ENCODE peak calls at places on chromosome 14, in ten cellular contexts. F is upper lobe of left lung, X is heart left ventricle, W is uterus, D is esophagus muscularis mucosa, V is K562, E is tibial nerve, S is ovary, Q is endothelial cell of umbilical vein, L is stomach. Z is an unnamed sample.

GRCh38 chr14:100580316-100581227 is 6.6 kb downstream of the BEGAIN start:
- DNase-seq in W (no peak), V (no peak), X (no peak), D (no peak), L (no peak), E (no peak), Q (no peak), F (no peak), S (peak; percentile 7), Z (no peak)

GRCh38 chr14:38171197-38171596 is 36.5 kb upstream of the SSTR1 start:
- DNase-seq in F (no peak), V (no peak), Q (no peak), E (no peak), W (no peak), D (no peak), S (no peak), X (no peak), L (no peak), Z (peak; percentile 84)

GRCh38 chr14:99190696-99191662 is 81.0 kb downstream of the BCL11B start:
- DNase-seq in S (no peak), F (no peak), E (no peak), V (no peak), D (no peak), Q (no peak), L (no peak), W (no peak), X (no peak), Z (no peak)

GRCh38 chr14:23182372-23183014 is 967 bp downstream of the SLC7A8 start:
- DNase-seq in L (peak; percentile 76), W (peak; percentile 71), D (no peak), S (peak; percentile 77), X (no peak), F (peak; percentile 77), E (no peak), Q (peak; percentile 16), V (peak; percentile 35), Z (peak; percentile 67)

GRCh38 chr14:105290598-105291356 is 10.0 kb downstream of the BRF1 start:
- DNase-seq in D (no peak), W (no peak), F (no peak), S (no peak), V (no peak), E (no peak), L (no peak), X (no peak), Q (peak; percentile 20), Z (no peak)

GRCh38 chr14:30994681-30995620 is 30.5 kb upstream of the AP4S1 start:
- DNase-seq in L (no peak), F (no peak), D (no peak), V (no peak), E (no peak), W (no peak), X (no peak), S (no peak), Q (peak; percentile 66), Z (no peak)

GRCh38 chr14:28243600-28243999 is 523.0 kb upstream of the FOXG1 start:
- DNase-seq in S (no peak), W (no peak), Q (no peak), E (no peak), D (no peak), F (no peak), X (no peak), L (no peak), V (no peak), Z (no peak)

GRCh38 chr14:56295743-56296142 is 177.5 kb downstream of the PELI2 start:
- DNase-seq in V (no peak), X (no peak), D (no peak), L (no peak), E (no peak), Q (no peak), F (no peak), S (no peak), W (no peak), Z (no peak)

GRCh38 chr14:73223049-73223448 is 14.3 kb upstream of the PAPLN start:
- DNase-seq in D (no peak), E (no peak), X (no peak), F (no peak), W (peak; percentile 41), V (no peak), S (no peak), L (no peak), Q (no peak), Z (no peak)

GRCh38 chr14:101032433-101032832 is 128.9 kb upstream of the RTL1 start:
- DNase-seq in E (no peak), S (peak; percentile 4), V (no peak), W (peak; percentile 2), F (no peak), L (no peak), Q (no peak), X (no peak), D (no peak), Z (no peak)

GRCh38 chr14:42911642-42912041 is 1305.0 kb downstream of the LRFN5 start:
- DNase-seq in Q (no peak), D (no peak), F (no peak), V (no peak), X (no peak), L (no peak), E (no peak), W (no peak), S (no peak), Z (no peak)

GRCh38 chr14:105294142-105294597 is 6.6 kb downstream of the BRF1 start:
- DNase-seq in W (no peak), F (peak; percentile 68), L (no peak), E (no peak), D (no peak), Q (peak; percentile 89), S (no peak), X (peak; percentile 82), V (no peak), Z (no peak)

GRCh38 chr14:99548285-99548684 is 55.7 kb downstream of the CCDC85C start:
- DNase-seq in L (no peak), E (no peak), X (no peak), Q (no peak), V (no peak), W (no peak), F (no peak), S (no peak), D (no peak), Z (no peak)

GRCh38 chr14:68626386-68626785 is 166.5 kb downstream of the ZFP36L1 start:
- DNase-seq in S (peak; percentile 8), X (peak; percentile 65), Q (no peak), V (no peak), D (peak; percentile 89), F (no peak), L (no peak), W (no peak), E (no peak), Z (peak; percentile 22)

GRCh38 chr14:94646481-94646880 is 34.3 kb downstream of the SERPINA3 start:
- DNase-seq in E (no peak), X (no peak), F (no peak), L (no peak), W (no peak), S (no peak), D (peak; percentile 37), V (no peak), Q (peak; percentile 15), Z (no peak)

GRCh38 chr14:94036328-94037167 is 10.4 kb downstream of the OTUB2 start:
- DNase-seq in W (peak; percentile 51), S (peak; percentile 68), L (peak; percentile 78), D (no peak), V (peak; percentile 66), Q (peak; percentile 69), X (peak; percentile 65), E (peak; percentile 61), F (no peak), Z (peak; percentile 73)

GRCh38 chr14:37637341-37637740 is 41.9 kb downstream of the TTC6 start:
- DNase-seq in W (no peak), Q (no peak), D (no peak), X (no peak), V (no peak), E (no peak), S (no peak), L (no peak), F (no peak), Z (no peak)

GRCh38 chr14:100440207-100440631 is 117.1 kb downstream of the SLC25A47 start:
- DNase-seq in X (peak; percentile 51), D (no peak), S (peak; percentile 79), E (peak; percentile 36), W (peak; percentile 79), Q (peak; percentile 50), V (peak; percentile 76), L (peak; percentile 77), F (peak; percentile 92), Z (peak; percentile 86)

GRCh38 chr14:101893759-101894158 is 70.6 kb upstream of the DYNC1H1 start:
- DNase-seq in W (no peak), E (no peak), S (no peak), V (no peak), Q (no peak), F (no peak), X (no peak), D (no peak), L (no peak), Z (no peak)

GRCh38 chr14:46405095-46405494 is 246.5 kb downstream of the RPL10L start:
- DNase-seq in L (no peak), Q (no peak), F (no peak), D (no peak), W (no peak), X (no peak), S (no peak), E (no peak), V (no peak), Z (no peak)

GRCh38 chr14:105117257-105117646 is 51.3 kb downstream of the JAG2 start:
- DNase-seq in X (peak; percentile 2), V (no peak), D (no peak), E (no peak), F (no peak), S (no peak), Q (no peak), W (no peak), L (no peak), Z (no peak)

GRCh38 chr14:53124778-53125177 is 28.3 kb downstream of the DDHD1 start:
- DNase-seq in V (no peak), F (no peak), L (no peak), X (no peak), S (no peak), Q (no peak), W (no peak), E (no peak), D (no peak), Z (no peak)
- TF ChIP-seq CTCF in V (no peak), F (no peak), L (no peak), X (no peak), S (no peak), Q (no peak), W (no peak), E (no peak), D (no peak), Z (no peak)

GRCh38 chr14:71694888-71695505 is 237.2 kb upstream of the RGS6 start:
- DNase-seq in V (no peak), W (no peak), X (no peak), E (no peak), F (no peak), D (no peak), S (no peak), Q (no peak), L (no peak), Z (no peak)
- H3K36me3 ChIP-seq in V (no peaks in the 10 kb centered on the region), W (no peaks in the 10 kb centered on the region), X (no peaks in the 10 kb centered on the region), E (no peaks in the 10 kb centered on the region), F (no peaks in the 10 kb centered on the region), D (no peaks in the 10 kb centered on the region), S (no peaks in the 10 kb centered on the region), Q (no peaks in the 10 kb centered on the region), L (no peaks in the 10 kb centered on the region), Z (no peaks in the 10 kb centered on the region)

GRCh38 chr14:69712637-69713088 is 54.3 kb upstream of the SRSF5 start:
- DNase-seq in X (peak; percentile 62), S (peak; percentile 33), V (no peak), L (peak; percentile 70), W (peak; percentile 47), Q (peak; percentile 41), F (no peak), E (no peak), D (no peak), Z (peak; percentile 86)
- TF ChIP-seq POLR2A in X (no peak), S (no peak), V (no peak), L (no peak), W (no peak), Q (no peak), F (peak; percentile 59), E (no peak), D (no peak), Z (peak; percentile 30)

GRCh38 chr14:54457609-54457996 is 16.4 kb upstream of the CNIH1 start:
- DNase-seq in X (no peak), F (no peak), Q (peak; percentile 39), V (no peak), D (no peak), S (no peak), E (no peak), W (no peak), L (no peak), Z (no peak)
- TF ChIP-seq CTCF in X (no peak), F (no peak), Q (no peak), V (no peak), D (no peak), S (no peak), E (no peak), W (no peak), L (no peak), Z (no peak)